ENCODE peak calls at places on chromosome 16, in six cellular contexts. C is OCI-LY7, F is fibroblast of mammary gland, E is IMR-90, X is kidney epithelial cell, B is heart right ventricle. V is an unnamed sample.

GRCh38 chr16:79784007-79784406 is 183.5 kb upstream of the MAF start:
- DNase-seq in B (no peak), E (no peak), F (no peak), X (no peak), C (no peak), V (no peak)

GRCh38 chr16:51886456-51886855 is 660.5 kb downstream of the TOX3 start:
- DNase-seq in X (no peak), C (no peak), B (no peak), F (no peak), E (no peak), V (no peak)

GRCh38 chr16:87463722-87464690 is 28.8 kb downstream of the ZCCHC14 start:
- DNase-seq in C (peak), B (no peak), E (peak), F (peak), X (no peak), V (no peak)

GRCh38 chr16:55773859-55774549 is 58.9 kb downstream of the CES1 start:
- DNase-seq in B (no peak), X (no peak), F (peak), E (no peak), C (no peak), V (no peak)

GRCh38 chr16:88373211-88373610 is 9.5 kb upstream of the ZNF469 start:
- DNase-seq in X (no peak), F (no peak), E (no peak), B (no peak), C (no peak), V (no peak)

GRCh38 chr16:1539720-1540555 is 6.5 kb downstream of the TMEM204 start:
- DNase-seq in X (no peak), F (no peak), E (no peak), B (no peak), C (no peak), V (no peak)

GRCh38 chr16:47565454-47565853 is 104.3 kb downstream of the PHKB start:
- DNase-seq in E (peak), F (peak), C (no peak), X (no peak), B (peak), V (peak)

GRCh38 chr16:11597268-11597690 is 10.6 kb upstream of the LITAF start:
- DNase-seq in F (no peak), B (no peak), C (no peak), E (no peak), X (no peak), V (no peak)

GRCh38 chr16:66293207-66293735 is 73.2 kb upstream of the CDH5 start:
- DNase-seq in B (no peak), F (no peak), C (no peak), X (no peak), E (no peak), V (no peak)

GRCh38 chr16:79628501-79628975 is 28.0 kb upstream of the MAF start:
- DNase-seq in E (peak), B (no peak), C (no peak), X (peak), F (peak), V (peak)

GRCh38 chr16:21265104-21265825 is 12.8 kb downstream of the CRYM start:
- DNase-seq in E (no peak), X (no peak), B (peak), C (no peak), F (no peak), V (no peak)

GRCh38 chr16:83137326-83137770 is 510.6 kb downstream of the CDH13 start:
- DNase-seq in F (peak), X (peak), C (peak), E (peak), B (no peak), V (peak)

GRCh38 chr16:50293994-50294855 is 27.9 kb downstream of the ADCY7 start:
- DNase-seq in X (no peak), E (no peak), B (peak), C (no peak), F (no peak), V (no peak)

GRCh38 chr16:56370185-56370584 is 55.2 kb downstream of the AMFR start:
- DNase-seq in C (no peak), E (no peak), B (no peak), F (peak), X (no peak), V (no peak)

GRCh38 chr16:17548825-17549224 is 78.1 kb upstream of the XYLT1 start:
- DNase-seq in B (no peak), X (no peak), C (no peak), F (no peak), E (no peak), V (no peak)

GRCh38 chr16:12079411-12079965 is 103.0 kb downstream of the SNX29 start:
- DNase-seq in E (no peak), X (no peak), C (peak), B (no peak), F (no peak), V (no peak)

GRCh38 chr16:64051826-64052225 is 1070.0 kb downstream of the CDH11 start:
- DNase-seq in C (peak), E (no peak), B (no peak), F (peak), X (no peak), V (peak)

GRCh38 chr16:13242201-13242600 is 340.8 kb downstream of the SHISA9 start:
- DNase-seq in X (no peak), C (no peak), B (no peak), E (no peak), F (no peak), V (no peak)

GRCh38 chr16:2720063-2720455 is at the start of gene PRSS27:
- DNase-seq in X (no peak), F (no peak), C (no peak), B (no peak), E (no peak), V (no peak)

GRCh38 chr16:11150190-11150589 is 105.8 kb downstream of the SOCS1 start:
- DNase-seq in F (no peak), C (no peak), E (no peak), B (no peak), X (no peak), V (no peak)

GRCh38 chr16:25494292-25494691 is 197.5 kb upstream of the HS3ST4 start:
- DNase-seq in F (no peak), E (no peak), C (no peak), B (no peak), X (no peak), V (no peak)

GRCh38 chr16:89949121-89949742 is 677 bp downstream of the DEF8 start:
- DNase-seq in X (no peak), B (no peak), C (no peak), E (no peak), F (no peak), V (no peak)

GRCh38 chr16:47713225-47713595 is 252.1 kb downstream of the PHKB start:
- DNase-seq in X (peak), F (peak), B (no peak), C (no peak), E (peak), V (peak)

GRCh38 chr16:10964891-10965326 is 20.5 kb downstream of the CLEC16A start:
- DNase-seq in E (no peak), X (no peak), F (no peak), C (no peak), B (no peak), V (no peak)

GRCh38 chr16:81826523-81826922 is 47.4 kb downstream of the PLCG2 start:
- DNase-seq in X (no peak), C (no peak), E (no peak), F (no peak), B (no peak), V (no peak)

GRCh38 chr16:9306753-9307152 is 215.3 kb downstream of the HAPSTR1 start:
- DNase-seq in F (no peak), C (no peak), B (no peak), X (no peak), E (no peak), V (no peak)

GRCh38 chr16:57283214-57283955 is 1.1 kb downstream of the PLLP start:
- DNase-seq in B (no peak), C (no peak), F (no peak), E (no peak), X (no peak), V (no peak)

GRCh38 chr16:997440-998051 is 16.0 kb downstream of the SOX8 start:
- DNase-seq in C (no peak), F (peak), X (no peak), B (peak), E (peak), V (peak)

GRCh38 chr16:83895942-83896341 is 3.0 kb upstream of the MLYCD start:
- DNase-seq in B (no peak), X (no peak), F (no peak), C (no peak), E (no peak), V (no peak)

GRCh38 chr16:48561960-48562393 is 48.0 kb downstream of the N4BP1 start:
- DNase-seq in E (peak), X (no peak), F (peak), B (no peak), C (no peak), V (peak)

GRCh38 chr16:88764913-88765349 is 20.1 kb downstream of the PIEZO1 start:
- DNase-seq in C (no peak), B (no peak), E (peak), F (no peak), X (no peak), V (no peak)

GRCh38 chr16:58464916-58465731 is 34.8 kb upstream of the NDRG4 start:
- DNase-seq in F (no peak), X (no peak), E (no peak), B (no peak), C (no peak), V (no peak)

GRCh38 chr16:25625620-25626019 is 66.1 kb upstream of the HS3ST4 start:
- DNase-seq in X (no peak), B (no peak), C (no peak), F (no peak), E (no peak), V (no peak)

GRCh38 chr16:86949116-86949515 is 368.1 kb downstream of the C16orf95 start:
- DNase-seq in X (no peak), E (no peak), B (no peak), C (no peak), F (no peak), V (no peak)

GRCh38 chr16:27724491-27724878 is 174.5 kb downstream of the KATNIP start:
- DNase-seq in B (no peak), X (no peak), E (no peak), F (no peak), C (no peak), V (no peak)

GRCh38 chr16:67928561-67929364 is 2.9 kb downstream of the CTRL start:
- DNase-seq in E (peak), F (peak), C (peak), X (no peak), B (peak), V (peak)

GRCh38 chr16:49544828-49545227 is 171.2 kb downstream of the C16orf78 start:
- DNase-seq in F (no peak), C (no peak), E (no peak), B (no peak), X (no peak), V (no peak)

GRCh38 chr16:87881327-87882200 is 12.3 kb upstream of the SLC7A5 start:
- DNase-seq in C (no peak), E (no peak), F (no peak), X (no peak), B (no peak), V (no peak)

GRCh38 chr16:17518441-17518840 is 47.7 kb upstream of the XYLT1 start:
- DNase-seq in C (no peak), E (peak), F (peak), X (no peak), B (no peak), V (peak)

GRCh38 chr16:5025171-5025632 is 8.5 kb downstream of the NAGPA start:
- DNase-seq in X (no peak), F (no peak), C (peak), E (no peak), B (peak), V (no peak)
- TF ChIP-seq CTCF in X (peak), F (no peak), C (peak), E (peak), B (peak), V (peak)

DNA sequence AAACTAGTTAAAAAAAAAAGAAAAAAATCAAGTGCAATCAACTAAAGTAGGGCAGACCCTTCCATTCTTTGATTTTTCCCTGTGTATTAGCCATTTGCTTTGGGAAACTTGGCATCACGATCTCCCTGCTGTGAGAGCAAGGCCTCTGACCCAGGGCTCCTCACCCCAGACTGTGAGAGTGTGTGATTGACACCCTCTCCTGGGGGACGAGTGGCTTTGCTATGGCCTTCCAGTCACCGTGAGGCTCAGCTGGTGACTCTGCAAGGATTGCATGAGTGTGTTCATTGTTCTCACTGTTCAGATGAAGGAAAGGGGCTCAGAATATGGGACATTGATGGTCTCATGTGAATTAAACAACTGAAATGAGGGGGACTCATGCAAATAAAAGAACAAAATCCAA is 69.0 kb upstream of the BCAR1 start:
- DNase-seq in X (no peak), B (no peak), E (no peak), F (no peak), C (peak), V (no peak)
- H3K4me3 ChIP-seq in X (no peak), B (no peak), E (no peak), F (peak), C (no peak), V (peak)

GRCh38 chr16:30957456-30958163 is at the start of gene SETD1A:
- DNase-seq in E (peak), B (peak), F (peak), X (peak), C (peak), V (peak)
- TF ChIP-seq CTCF in E (no peak), B (no peak), F (no peak), X (no peak), C (no peak), V (no peak)

DNA sequence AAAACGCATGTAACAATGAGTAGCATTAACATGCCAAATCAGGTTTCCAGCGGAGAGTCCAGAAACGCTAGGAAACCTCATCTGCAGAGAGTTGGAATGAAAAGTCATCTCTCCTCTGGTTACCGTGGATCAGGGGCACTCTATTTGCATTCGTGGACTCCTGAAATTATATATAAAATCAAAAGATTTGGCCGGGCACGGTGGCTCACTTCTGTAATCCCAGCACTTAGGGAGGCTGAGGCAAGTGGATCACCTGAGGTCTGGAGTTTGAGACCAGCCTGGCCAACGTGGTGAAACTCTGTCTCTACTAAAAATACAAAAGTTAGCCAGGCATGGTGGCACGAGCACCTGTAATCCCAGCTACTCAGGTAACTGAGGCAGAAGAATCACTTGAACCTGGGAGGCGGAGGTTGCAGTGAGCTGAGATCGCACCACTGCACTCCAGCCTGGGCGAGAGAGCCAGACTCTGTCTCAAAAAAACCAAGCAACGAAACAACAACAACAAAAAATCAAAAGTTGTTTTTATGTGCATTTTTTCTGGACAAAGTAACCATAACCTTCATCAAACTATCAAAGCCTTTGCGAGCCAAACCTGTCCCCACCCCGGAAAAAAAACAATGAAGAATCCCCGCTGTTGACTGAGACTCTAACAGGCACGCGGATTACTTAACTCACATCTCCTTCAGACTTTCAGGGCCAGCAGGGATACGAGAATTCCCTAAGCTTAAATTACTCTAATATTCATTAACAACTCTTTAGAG is 79.7 kb upstream of the CREBBP start:
- DNase-seq in E (no peak), X (no peak), F (no peak), B (no peak), C (no peak), V (no peak)
- H3K4me3 ChIP-seq in E (peak), X (peak), F (peak), B (peak), C (no peak), V (peak)

V was measured in astrocyte of the spinal cord.